ENCODE peak calls at places on chromosomes 2 and 18, in five cellular contexts. One of them, this sample, is unnamed.

GRCh38 chr2:138699421-138699820 is 80.8 kb downstream of the NXPH2 start:
- DNase-seq in H54: no peak
- DNase-seq in activated effector memory CD4-positive, alpha-beta T cell treated with Interleukin-2 at 50 U/mL for 16 hours: no peak
- DNase-seq in B cell: no peak
- DNase-seq in NCI-H345: no peak
- DNase-seq in this sample: no peak

GRCh38 chr18:7830468-7830867 is 263.4 kb downstream of the PTPRM start:
- DNase-seq in B cell: no peak
- DNase-seq in NCI-H345: peak; percentile 64
- DNase-seq in activated effector memory CD4-positive, alpha-beta T cell treated with Interleukin-2 at 50 U/mL for 16 hours: no peak
- DNase-seq in H54: no peak
- DNase-seq in this sample: peak; percentile 60

GRCh38 chr18:63150942-63151421 is 168.6 kb downstream of the BCL2 start:
- DNase-seq in activated effector memory CD4-positive, alpha-beta T cell treated with Interleukin-2 at 50 U/mL for 16 hours: no peak
- DNase-seq in NCI-H345: peak; percentile 18
- DNase-seq in B cell: no peak
- DNase-seq in H54: no peak
- DNase-seq in this sample: no peak

GRCh38 chr2:152537252-152537651 is 180.0 kb downstream of the PRPF40A start:
- DNase-seq in H54: no peak
- DNase-seq in B cell: no peak
- DNase-seq in activated effector memory CD4-positive, alpha-beta T cell treated with Interleukin-2 at 50 U/mL for 16 hours: no peak
- DNase-seq in NCI-H345: no peak
- DNase-seq in this sample: no peak

GRCh38 chr2:234502919-234503285 is 6.0 kb upstream of the ARL4C start:
- DNase-seq in activated effector memory CD4-positive, alpha-beta T cell treated with Interleukin-2 at 50 U/mL for 16 hours: no peak
- DNase-seq in NCI-H345: no peak
- DNase-seq in B cell: no peak
- DNase-seq in H54: no peak
- DNase-seq in this sample: no peak

GRCh38 chr2:205685314-205686230 is 3.3 kb downstream of the NRP2 start:
- DNase-seq in NCI-H345: peak; percentile 36
- DNase-seq in H54: peak; percentile 84
- DNase-seq in B cell: peak; percentile 47
- DNase-seq in activated effector memory CD4-positive, alpha-beta T cell treated with Interleukin-2 at 50 U/mL for 16 hours: no peak
- DNase-seq in this sample: no peak

GRCh38 chr2:210461401-210461800 is 15.2 kb downstream of the LANCL1 start:
- DNase-seq in H54: no peak
- DNase-seq in activated effector memory CD4-positive, alpha-beta T cell treated with Interleukin-2 at 50 U/mL for 16 hours: no peak
- DNase-seq in NCI-H345: no peak
- DNase-seq in B cell: peak; percentile 46
- DNase-seq in this sample: peak; percentile 10

GRCh38 chr2:217906787-217907186 is 96.0 kb downstream of the TNS1 start:
- DNase-seq in B cell: no peak
- DNase-seq in NCI-H345: no peak
- DNase-seq in H54: no peak
- DNase-seq in activated effector memory CD4-positive, alpha-beta T cell treated with Interleukin-2 at 50 U/mL for 16 hours: no peak
- DNase-seq in this sample: no peak

GRCh38 chr2:237955640-237956401 is 11.0 kb upstream of the UBE2F start:
- DNase-seq in B cell: no peak
- DNase-seq in activated effector memory CD4-positive, alpha-beta T cell treated with Interleukin-2 at 50 U/mL for 16 hours: no peak
- DNase-seq in NCI-H345: no peak
- DNase-seq in H54: no peak
- DNase-seq in this sample: no peak

This sample was measured in NCI-H2029.